ENCODE peak calls at places on chromosome X, in seven cellular contexts. J, V, T, Z, Y, G and M are unnamed samples.

GRCh38 chrX:68090266-68090665 is 343.0 kb downstream of the OPHN1 start:
- DNase-seq in J (no peak), V (no peak), T (no peak), Z (peak; percentile 8), Y (no peak), G (no peak), M (no peak)

GRCh38 chrX:1451676-1452496 is 823 bp downstream of the ASMTL start:
- DNase-seq in J (peak; percentile 33), V (no peak), T (peak; percentile 39), Z (no peak), Y (no peak), G (no peak), M (no peak)

GRCh38 chrX:154368630-154369452 is 5.6 kb downstream of the FLNA start:
- DNase-seq in J (peak; percentile 75), V (no peak), T (peak; percentile 86), Z (peak; percentile 93), Y (peak; percentile 97), G (peak; percentile 84), M (peak; percentile 89)

GRCh38 chrX:41542151-41542935 is 95.2 kb downstream of the NYX start:
- DNase-seq in J (peak; percentile 13), V (no peak), T (no peak), Z (no peak), Y (no peak), G (no peak), M (no peak)

GRCh38 chrX:49995021-49995731 is 72.8 kb downstream of the CLCN5 start:
- DNase-seq in J (no peak), V (no peak), T (no peak), Z (peak; percentile 82), Y (peak; percentile 2), G (no peak), M (peak; percentile 10)

GRCh38 chrX:130734713-130735112 is 168.3 kb downstream of the ENOX2 start:
- DNase-seq in J (no peak), V (no peak), T (no peak), Z (no peak), Y (no peak), G (no peak), M (no peak)

GRCh38 chrX:66408507-66408906 is 230.4 kb downstream of the EDA2R start:
- DNase-seq in J (no peak), V (no peak), T (no peak), Z (no peak), Y (peak; percentile 20), G (no peak), M (no peak)

GRCh38 chrX:120769576-120770341 is 105.9 kb downstream of the CT47B1 start:
- DNase-seq in J (no peak), V (no peak), T (no peak), Z (peak; percentile 81), Y (peak; percentile 85), G (no peak), M (peak; percentile 19)

GRCh38 chrX:154378059-154378798 is 866 bp upstream of the EMD start:
- DNase-seq in J (peak; percentile 61), V (no peak), T (peak; percentile 68), Z (peak; percentile 54), Y (peak; percentile 55), G (peak; percentile 17), M (no peak)

GRCh38 chrX:149898554-149898953 is 17.6 kb downstream of the MAGEA8 start:
- DNase-seq in J (no peak), V (no peak), T (no peak), Z (no peak), Y (no peak), G (no peak), M (no peak)

GRCh38 chrX:129791336-129791735 is 11.6 kb downstream of the SASH3 start:
- DNase-seq in J (no peak), V (no peak), T (no peak), Z (no peak), Y (no peak), G (no peak), M (no peak)

GRCh38 chrX:110509778-110510510 is 151.3 kb downstream of the RTL9 start:
- DNase-seq in J (no peak), V (no peak), T (no peak), Z (peak; percentile 3), Y (peak; percentile 11), G (no peak), M (no peak)

GRCh38 chrX:4263005-4263404 is 549.6 kb upstream of the PRKX start:
- DNase-seq in J (no peak), V (no peak), T (no peak), Z (no peak), Y (no peak), G (no peak), M (peak; percentile 15)
- TF ChIP-seq CTCF in J (no peak), V (peak; percentile 67), T (no peak), Z (no peak), Y (peak; percentile 12), G (no peak), M (no peak)

GRCh38 chrX:29478336-29479069 is 736.9 kb upstream of the MAGEB2 start:
- DNase-seq in J (peak; percentile 16), V (peak; percentile 23), T (no peak), Z (peak; percentile 48), Y (peak; percentile 56), G (no peak), M (peak; percentile 27)
- TF ChIP-seq CTCF in J (peak; percentile 35), V (peak; percentile 83), T (no peak), Z (peak; percentile 49), Y (peak; percentile 71), G (no peak), M (peak; percentile 59)

DNA sequence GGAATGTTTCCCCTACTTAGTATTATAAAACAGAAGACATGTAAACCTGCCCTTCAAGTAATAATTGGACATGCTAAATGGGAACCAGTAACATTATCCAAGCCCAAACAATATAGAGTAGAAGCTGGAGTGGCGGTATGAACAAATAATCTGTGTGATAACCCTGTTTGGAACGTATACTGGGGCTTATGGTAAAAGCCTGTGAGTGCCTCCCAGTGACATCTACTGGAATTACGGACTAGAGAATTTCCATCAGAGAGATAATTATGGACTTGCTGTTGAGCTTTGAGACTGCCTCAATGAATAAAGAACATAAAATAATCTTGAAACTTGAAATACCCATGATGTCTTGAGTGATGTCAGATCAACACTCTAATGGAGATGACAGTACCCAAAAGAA is 406.3 kb upstream of the GRIA3 start:
- DNase-seq in J (no peak), V (no peak), T (no peak), Z (no peak), Y (peak; percentile 14), G (no peak), M (no peak)
- TF ChIP-seq CTCF in J (no peak), V (no peak), T (no peak), Z (no peak), Y (no peak), G (no peak), M (no peak)

GRCh38 chrX:53047228-53047627 is 1.4 kb upstream of the GPR173 start:
- DNase-seq in J (no peak), V (no peak), T (no peak), Z (peak; percentile 16), Y (peak; percentile 2), G (no peak), M (no peak)
- TF ChIP-seq CTCF in J (no peak), V (peak; percentile 41), T (no peak), Z (peak; percentile 27), Y (peak; percentile 11), G (no peak), M (no peak)

GRCh38 chrX:70445876-70446275 is 1.2 kb downstream of the DLG3 start:
- DNase-seq in J (no peak), V (no peak), T (no peak), Z (no peak), Y (no peak), G (no peak), M (no peak)

GRCh38 chrX:70445197-70445656 is 592 bp downstream of the DLG3 start:
- DNase-seq in J (no peak), V (no peak), T (no peak), Z (no peak), Y (no peak), G (no peak), M (no peak)

GRCh38 chrX:70439016-70439415 is 5.6 kb upstream of the DLG3 start:
- DNase-seq in J (no peak), V (no peak), T (no peak), Z (peak; percentile 15), Y (peak; percentile 14), G (no peak), M (no peak)

GRCh38 chrX:70444326-70445196 is at the start of gene DLG3:
- DNase-seq in J (no peak), V (peak; percentile 54), T (no peak), Z (peak; percentile 44), Y (peak; percentile 23), G (no peak), M (peak; percentile 48)

GRCh38 chrX:70442224-70442623 is 2.4 kb upstream of the DLG3 start:
- DNase-seq in J (no peak), V (no peak), T (no peak), Z (no peak), Y (no peak), G (no peak), M (no peak)
- TF ChIP-seq CTCF in J (no peak), V (no peak), T (no peak), Z (no peak), Y (no peak), G (no peak), M (no peak)

GRCh38 chrX:140563893-140564292 is 59.0 kb upstream of the SOX3 start:
- DNase-seq in J (no peak), V (no peak), T (no peak), Z (no peak), Y (no peak), G (no peak), M (no peak)
- TF ChIP-seq CTCF in J (no peak), V (no peak), T (no peak), Z (no peak), Y (no peak), G (no peak), M (no peak)

GRCh38 chrX:15761564-15762191 is 23.6 kb downstream of the CA5B start:
- DNase-seq in J (no peak), V (peak; percentile 29), T (no peak), Z (peak; percentile 42), Y (peak; percentile 54), G (peak; percentile 26), M (peak; percentile 8)

GRCh38 chrX:15755091-15755490 is 17.0 kb downstream of the CA5B start:
- DNase-seq in J (no peak), V (no peak), T (no peak), Z (no peak), Y (no peak), G (no peak), M (no peak)

GRCh38 chrX:15758140-15758539 is 20.1 kb downstream of the CA5B start:
- DNase-seq in J (no peak), V (no peak), T (no peak), Z (no peak), Y (no peak), G (no peak), M (no peak)
- TF ChIP-seq CTCF in J (no peak), V (no peak), T (no peak), Z (no peak), Y (no peak), G (no peak), M (no peak)

DNA sequence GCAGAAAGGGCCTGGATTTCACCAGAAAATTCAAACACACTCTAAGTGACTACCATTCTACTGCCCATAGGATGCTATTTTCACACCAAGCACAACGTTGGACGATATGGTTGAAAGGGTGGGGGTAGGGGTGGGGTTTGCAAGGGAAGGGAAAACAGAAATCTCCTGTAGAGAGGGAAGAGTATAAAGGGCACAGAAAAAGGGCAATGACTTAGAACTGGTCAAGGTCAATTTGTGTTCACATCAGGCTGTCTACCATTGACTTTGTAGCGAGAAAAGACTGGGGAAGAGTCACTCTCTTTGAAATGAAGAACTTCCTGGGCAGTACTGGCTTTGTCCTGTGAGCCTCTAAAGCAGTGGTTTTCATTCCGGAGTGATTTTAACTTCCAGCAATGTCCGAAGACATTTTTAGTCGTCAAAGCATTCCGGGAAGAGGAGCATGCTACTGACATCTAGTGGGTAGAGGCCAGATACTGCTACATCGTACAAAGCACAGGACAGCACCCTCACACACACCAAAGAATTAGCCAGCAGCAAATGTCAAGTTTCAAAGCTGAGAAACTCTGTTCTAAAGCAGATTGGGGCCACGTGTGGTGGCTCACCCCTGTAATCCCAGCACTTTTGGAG is 48.4 kb upstream of the SLC7A3 start:
- DNase-seq in J (no peak), V (no peak), T (no peak), Z (peak; percentile 60), Y (peak; percentile 25), G (no peak), M (peak; percentile 1)
- TF ChIP-seq CTCF in J (no peak), V (peak; percentile 47), T (no peak), Z (peak; percentile 55), Y (peak; percentile 27), G (no peak), M (no peak)